ENCODE peak calls at places on chromosomes 5 and 9, in four cellular contexts. T is COR-L47; H is activated CD4-positive, CD25-positive, alpha-beta regulatory T cell treated with anti-CD3 and anti-CD28 coated beads, Interleukin-2, amount 50 U/mL, for 16 hours; V is left cardiac atrium. G is an unnamed sample.

GRCh38 chr5:170483701-170484458 is 19.9 kb upstream of the KCNIP1 start:
- DNase-seq in T (peak), H (no peak), V (no peak), G (peak)

GRCh38 chr9:7238244-7238637 is 480.5 kb downstream of the KDM4C start:
- DNase-seq in T (no peak), H (no peak), V (no peak), G (no peak)

GRCh38 chr5:64286381-64286780 is 120.7 kb downstream of the RNF180 start:
- DNase-seq in T (no peak), H (no peak), V (no peak), G (no peak)

GRCh38 chr9:21681641-21682040 is 120.8 kb upstream of the MTAP start:
- DNase-seq in T (no peak), H (no peak), V (no peak), G (peak)

GRCh38 chr9:124754289-124754688 is 16.8 kb downstream of the NR6A1 start:
- DNase-seq in T (no peak), H (no peak), V (no peak), G (no peak)

GRCh38 chr5:33400675-33401074 is 40.1 kb upstream of the TARS1 start:
- DNase-seq in T (no peak), H (no peak), V (no peak), G (no peak)

GRCh38 chr5:134545070-134545868 is 19.8 kb downstream of the JADE2 start:
- DNase-seq in T (no peak), H (no peak), V (peak), G (no peak)

GRCh38 chr9:129208191-129209091 is 30.4 kb upstream of the IER5L start:
- DNase-seq in T (no peak), H (no peak), V (no peak), G (no peak)

GRCh38 chr5:11595045-11595444 is 309.2 kb downstream of the CTNND2 start:
- DNase-seq in T (no peak), H (no peak), V (no peak), G (no peak)

GRCh38 chr5:143679777-143680176 is 132.2 kb upstream of the HMHB1 start:
- DNase-seq in T (no peak), H (no peak), V (no peak), G (no peak)

GRCh38 chr5:61805101-61805500 is 473.0 kb downstream of the ZSWIM6 start:
- DNase-seq in T (no peak), H (no peak), V (no peak), G (peak)

GRCh38 chr5:1723957-1724821 is 75.4 kb downstream of the MRPL36 start:
- DNase-seq in T (no peak), H (no peak), V (no peak), G (no peak)

GRCh38 chr5:56360816-56361215 is 127.7 kb upstream of the ANKRD55 start:
- DNase-seq in T (no peak), H (no peak), V (no peak), G (no peak)

G was measured in RKO.